ENCODE peak calls at places on chromosomes 5 and 9, in ten cellular contexts. G, F, U, C, V, O, L, H, M and R are unnamed samples. For H3K4me1 and H3K27me3, the result is how much of the 10 kb centered on the place peaks cover.

GRCh38 chr5:108168915-108169314 is 213.0 kb downstream of the FBXL17 start:
- DNase-seq in G (no peak), F (no peak), U (no peak), C (no peak), V (no peak), O (peak), L (no peak), H (no peak), M (peak), R (no peak)

GRCh38 chr9:97518909-97519307 is 17.4 kb downstream of the TMOD1 start:
- DNase-seq in G (no peak), F (no peak), U (no peak), C (peak), V (no peak), O (no peak), L (peak), H (peak), M (no peak), R (no peak)

GRCh38 chr9:136690104-136690840 is 3.0 kb upstream of the AGPAT2 start:
- DNase-seq in G (no peak), F (no peak), U (no peak), C (no peak), V (peak), O (no peak), L (no peak), H (no peak), M (no peak), R (no peak)

GRCh38 chr5:133792025-133792424 is 176.4 kb downstream of the C5orf15 start:
- DNase-seq in G (no peak), F (peak), U (no peak), C (no peak), V (no peak), O (no peak), L (no peak), H (no peak), M (no peak), R (no peak)

GRCh38 chr9:138022121-138022741 is 144.6 kb downstream of the CACNA1B start:
- DNase-seq in G (peak), F (peak), U (no peak), C (no peak), V (peak), O (peak), L (no peak), H (no peak), M (peak), R (no peak)

GRCh38 chr5:147963436-147963835 is 57.1 kb upstream of the C5orf46 start:
- DNase-seq in G (no peak), F (no peak), U (no peak), C (no peak), V (no peak), O (no peak), L (no peak), H (no peak), M (no peak), R (no peak)

GRCh38 chr9:3824062-3824461 is 298.3 kb upstream of the RFX3 start:
- DNase-seq in G (no peak), F (no peak), U (no peak), C (no peak), V (no peak), O (no peak), L (no peak), H (no peak), M (no peak), R (no peak)

GRCh38 chr9:100150209-100150608 is 51.2 kb downstream of the INVS start:
- DNase-seq in G (no peak), F (no peak), U (no peak), C (peak), V (no peak), O (no peak), L (no peak), H (no peak), M (no peak), R (no peak)

GRCh38 chr5:36177715-36178556 is 26.0 kb downstream of the SKP2 start:
- DNase-seq in G (no peak), F (no peak), U (peak), C (peak), V (no peak), O (peak), L (peak), H (no peak), M (peak), R (no peak)

GRCh38 chr5:10635861-10636350 is 72.0 kb downstream of the ANKRD33B start:
- DNase-seq in G (no peak), F (no peak), U (no peak), C (no peak), V (no peak), O (no peak), L (peak), H (no peak), M (peak), R (no peak)

GRCh38 chr9:19137282-19137681 is 10.0 kb upstream of the PLIN2 start:
- DNase-seq in G (no peak), F (no peak), U (no peak), C (peak), V (no peak), O (no peak), L (peak), H (no peak), M (peak), R (no peak)

GRCh38 chr5:29894668-29895067 is 1298.8 kb upstream of the CDH6 start:
- DNase-seq in G (no peak), F (no peak), U (no peak), C (no peak), V (no peak), O (no peak), L (no peak), H (no peak), M (no peak), R (no peak)

GRCh38 chr9:79408617-79409016 is 163.1 kb upstream of the TLE4 start:
- DNase-seq in G (no peak), F (no peak), U (no peak), C (peak), V (no peak), O (no peak), L (peak), H (no peak), M (no peak), R (no peak)

DNA sequence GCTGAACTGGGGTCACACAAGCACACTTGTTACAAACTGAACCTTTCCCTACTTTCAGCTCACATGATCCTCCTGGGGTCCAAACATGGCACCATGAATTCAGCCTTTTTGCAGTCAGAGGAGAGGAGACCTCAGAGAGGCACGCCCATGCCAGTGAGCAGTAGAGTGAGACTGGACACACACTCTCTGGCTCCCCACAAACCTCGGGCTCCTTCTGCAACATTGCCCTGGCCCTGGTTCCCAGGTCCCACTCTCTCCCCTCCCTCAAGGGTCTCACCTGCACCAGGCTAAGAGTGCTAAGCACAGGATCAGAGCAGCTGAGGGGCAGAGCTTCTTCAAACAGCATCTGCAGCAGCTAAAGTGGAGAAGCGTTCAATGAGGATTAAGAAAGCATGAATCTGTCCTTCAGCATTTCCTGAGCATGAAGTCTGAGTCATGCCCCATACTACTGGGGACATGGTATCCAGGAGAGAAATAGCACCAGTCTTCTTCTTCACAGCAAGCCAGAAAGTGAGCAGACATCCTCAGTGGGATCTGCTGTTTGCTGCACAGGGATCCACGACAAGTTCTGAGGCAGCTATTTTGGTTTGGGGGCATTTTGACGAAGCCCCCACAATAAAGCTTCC is 27.2 kb downstream of the SLC35A4 start:
- DNase-seq in G (no peak), F (no peak), U (no peak), C (peak), V (no peak), O (no peak), L (no peak), H (no peak), M (peak), R (no peak)
- H3K4me1 ChIP-seq in G (under half), F (under half), U (under half), C (under half), V (under half), O (under half), L (under half), H (half or more), M (under half), R (under half)

GRCh38 chr9:126528111-126528510 is 85.6 kb upstream of the LMX1B start:
- DNase-seq in G (no peak), F (peak), U (no peak), C (no peak), V (no peak), O (no peak), L (no peak), H (no peak), M (no peak), R (no peak)

GRCh38 chr9:126524353-126525077 is 89.2 kb upstream of the LMX1B start:
- DNase-seq in G (no peak), F (no peak), U (no peak), C (no peak), V (no peak), O (no peak), L (no peak), H (no peak), M (no peak), R (no peak)

GRCh38 chr9:126528967-126529366 is 84.8 kb upstream of the LMX1B start:
- DNase-seq in G (no peak), F (no peak), U (no peak), C (no peak), V (no peak), O (no peak), L (no peak), H (no peak), M (no peak), R (no peak)

GRCh38 chr9:126527109-126527825 is 86.5 kb upstream of the LMX1B start:
- DNase-seq in G (no peak), F (no peak), U (no peak), C (no peak), V (no peak), O (no peak), L (no peak), H (no peak), M (no peak), R (no peak)

GRCh38 chr9:126526218-126527108 is 87.3 kb upstream of the LMX1B start:
- DNase-seq in G (peak), F (no peak), U (no peak), C (no peak), V (peak), O (no peak), L (no peak), H (no peak), M (no peak), R (no peak)
- H3K27me3 ChIP-seq in G (under half), F (under half), U (under half), C (half or more), V (under half), O (under half), L (under half), H (under half), M (under half), R (under half)

GRCh38 chr9:110994771-110995241 is 43.5 kb downstream of the LPAR1 start:
- DNase-seq in G (no peak), F (no peak), U (no peak), C (peak), V (no peak), O (no peak), L (no peak), H (no peak), M (no peak), R (no peak)
- H3K27ac ChIP-seq in G (no peak), F (no peak), U (no peak), C (peak), V (peak), O (no peak), L (no peak), H (no peak), M (no peak), R (no peak)

GRCh38 chr5:158178535-158178934 is 319.6 kb upstream of the CLINT1 start:
- DNase-seq in G (no peak), F (no peak), U (no peak), C (no peak), V (peak), O (no peak), L (no peak), H (no peak), M (no peak), R (no peak)

GRCh38 chr5:158172005-158172404 is 313.1 kb upstream of the CLINT1 start:
- DNase-seq in G (no peak), F (no peak), U (no peak), C (no peak), V (no peak), O (no peak), L (no peak), H (no peak), M (no peak), R (no peak)

GRCh38 chr5:158174918-158175663 is 316.1 kb upstream of the CLINT1 start:
- DNase-seq in G (no peak), F (peak), U (peak), C (peak), V (no peak), O (peak), L (peak), H (peak), M (peak), R (no peak)

GRCh38 chr5:158180407-158180806 is 321.5 kb upstream of the CLINT1 start:
- DNase-seq in G (no peak), F (no peak), U (no peak), C (no peak), V (no peak), O (no peak), L (no peak), H (no peak), M (no peak), R (no peak)

GRCh38 chr5:158175664-158176507 is 316.9 kb upstream of the CLINT1 start:
- DNase-seq in G (no peak), F (no peak), U (no peak), C (no peak), V (peak), O (peak), L (no peak), H (peak), M (no peak), R (no peak)
- H3K4me1 ChIP-seq in G (under half), F (under half), U (under half), C (under half), V (under half), O (under half), L (under half), H (under half), M (under half), R (under half)